ENCODE peak calls at places on chromosomes 11 and 22, in ten cellular contexts. One of them, this sample, is unnamed.

GRCh38 chr11:134025086-134025437 is 43.8 kb upstream of the JAM3 start:
- DNase-seq in NCI-H1694: no peak
- DNase-seq in stimulated activated CD4-positive, alpha-beta T cell treated with anti-CD3 and anti-CD28 coated beads, Interleukin-1b, Interleukin-23, amount 100 ng/mL, for 48 hours: no peak
- DNase-seq in NCI-H1092 treated with DMSO at 0.1 percent for 48 hours: no peak
- DNase-seq in EL: no peak
- DNase-seq in non-pigmented ciliary epithelial cell: no peak
- DNase-seq in HEK293T: no peak
- DNase-seq in cardiac fibroblast: no peak
- DNase-seq in NCI-H2171 treated with DMSO at 0.1 percent for 48 hours: no peak
- DNase-seq in Right ventricle myocardium superior: peak
- DNase-seq in this sample: peak

GRCh38 chr11:57143459-57143858 is 38.3 kb upstream of the LRRC55 start:
- DNase-seq in NCI-H1694: no peak
- DNase-seq in stimulated activated CD4-positive, alpha-beta T cell treated with anti-CD3 and anti-CD28 coated beads, Interleukin-1b, Interleukin-23, amount 100 ng/mL, for 48 hours: no peak
- DNase-seq in NCI-H1092 treated with DMSO at 0.1 percent for 48 hours: no peak
- DNase-seq in EL: no peak
- DNase-seq in non-pigmented ciliary epithelial cell: no peak
- DNase-seq in HEK293T: no peak
- DNase-seq in cardiac fibroblast: no peak
- DNase-seq in NCI-H2171 treated with DMSO at 0.1 percent for 48 hours: no peak
- DNase-seq in Right ventricle myocardium superior: no peak
- DNase-seq in this sample: no peak

GRCh38 chr22:31082606-31083376 is 1.7 kb downstream of the SMTN start:
- DNase-seq in NCI-H1694: peak
- DNase-seq in stimulated activated CD4-positive, alpha-beta T cell treated with anti-CD3 and anti-CD28 coated beads, Interleukin-1b, Interleukin-23, amount 100 ng/mL, for 48 hours: peak
- DNase-seq in NCI-H1092 treated with DMSO at 0.1 percent for 48 hours: no peak
- DNase-seq in EL: peak
- DNase-seq in non-pigmented ciliary epithelial cell: no peak
- DNase-seq in HEK293T: peak
- DNase-seq in cardiac fibroblast: peak
- DNase-seq in NCI-H2171 treated with DMSO at 0.1 percent for 48 hours: peak
- DNase-seq in Right ventricle myocardium superior: peak
- DNase-seq in this sample: peak

GRCh38 chr11:70270877-70271634 is 566 bp downstream of the PPFIA1 start:
- DNase-seq in NCI-H1694: no peak
- DNase-seq in stimulated activated CD4-positive, alpha-beta T cell treated with anti-CD3 and anti-CD28 coated beads, Interleukin-1b, Interleukin-23, amount 100 ng/mL, for 48 hours: peak
- DNase-seq in NCI-H1092 treated with DMSO at 0.1 percent for 48 hours: no peak
- DNase-seq in EL: peak
- DNase-seq in non-pigmented ciliary epithelial cell: no peak
- DNase-seq in HEK293T: peak
- DNase-seq in cardiac fibroblast: peak
- DNase-seq in NCI-H2171 treated with DMSO at 0.1 percent for 48 hours: no peak
- DNase-seq in Right ventricle myocardium superior: peak
- DNase-seq in this sample: peak

GRCh38 chr11:123624974-123625373 is 29.4 kb downstream of the SCN3B start:
- DNase-seq in NCI-H1694: no peak
- DNase-seq in stimulated activated CD4-positive, alpha-beta T cell treated with anti-CD3 and anti-CD28 coated beads, Interleukin-1b, Interleukin-23, amount 100 ng/mL, for 48 hours: no peak
- DNase-seq in NCI-H1092 treated with DMSO at 0.1 percent for 48 hours: no peak
- DNase-seq in EL: no peak
- DNase-seq in non-pigmented ciliary epithelial cell: no peak
- DNase-seq in HEK293T: no peak
- DNase-seq in cardiac fibroblast: peak
- DNase-seq in NCI-H2171 treated with DMSO at 0.1 percent for 48 hours: no peak
- DNase-seq in Right ventricle myocardium superior: no peak
- DNase-seq in this sample: no peak

GRCh38 chr11:69791266-69791665 is 16.1 kb upstream of the FGF4 start:
- DNase-seq in NCI-H1694: no peak
- DNase-seq in stimulated activated CD4-positive, alpha-beta T cell treated with anti-CD3 and anti-CD28 coated beads, Interleukin-1b, Interleukin-23, amount 100 ng/mL, for 48 hours: no peak
- DNase-seq in NCI-H1092 treated with DMSO at 0.1 percent for 48 hours: no peak
- DNase-seq in EL: peak
- DNase-seq in non-pigmented ciliary epithelial cell: no peak
- DNase-seq in HEK293T: no peak
- DNase-seq in cardiac fibroblast: peak
- DNase-seq in NCI-H2171 treated with DMSO at 0.1 percent for 48 hours: no peak
- DNase-seq in Right ventricle myocardium superior: no peak
- DNase-seq in this sample: no peak

GRCh38 chr11:123063396-123064267 is 1.7 kb upstream of the HSPA8 start:
- DNase-seq in NCI-H1694: peak
- DNase-seq in stimulated activated CD4-positive, alpha-beta T cell treated with anti-CD3 and anti-CD28 coated beads, Interleukin-1b, Interleukin-23, amount 100 ng/mL, for 48 hours: no peak
- DNase-seq in NCI-H1092 treated with DMSO at 0.1 percent for 48 hours: peak
- DNase-seq in EL: peak
- DNase-seq in non-pigmented ciliary epithelial cell: no peak
- DNase-seq in HEK293T: no peak
- DNase-seq in cardiac fibroblast: peak
- DNase-seq in NCI-H2171 treated with DMSO at 0.1 percent for 48 hours: peak
- DNase-seq in Right ventricle myocardium superior: no peak
- DNase-seq in this sample: peak

GRCh38 chr11:28529540-28530410 is 421.6 kb downstream of the METTL15 start:
- DNase-seq in NCI-H1694: peak
- DNase-seq in stimulated activated CD4-positive, alpha-beta T cell treated with anti-CD3 and anti-CD28 coated beads, Interleukin-1b, Interleukin-23, amount 100 ng/mL, for 48 hours: no peak
- DNase-seq in NCI-H1092 treated with DMSO at 0.1 percent for 48 hours: peak
- DNase-seq in EL: peak
- DNase-seq in non-pigmented ciliary epithelial cell: peak
- DNase-seq in HEK293T: peak
- DNase-seq in cardiac fibroblast: peak
- DNase-seq in NCI-H2171 treated with DMSO at 0.1 percent for 48 hours: peak
- DNase-seq in Right ventricle myocardium superior: no peak
- DNase-seq in this sample: no peak

GRCh38 chr11:41497974-41498373 is 38.5 kb upstream of the LRRC4C start:
- DNase-seq in NCI-H1694: no peak
- DNase-seq in stimulated activated CD4-positive, alpha-beta T cell treated with anti-CD3 and anti-CD28 coated beads, Interleukin-1b, Interleukin-23, amount 100 ng/mL, for 48 hours: no peak
- DNase-seq in NCI-H1092 treated with DMSO at 0.1 percent for 48 hours: no peak
- DNase-seq in EL: no peak
- DNase-seq in non-pigmented ciliary epithelial cell: no peak
- DNase-seq in HEK293T: no peak
- DNase-seq in cardiac fibroblast: peak
- DNase-seq in NCI-H2171 treated with DMSO at 0.1 percent for 48 hours: no peak
- DNase-seq in Right ventricle myocardium superior: no peak
- DNase-seq in this sample: no peak

GRCh38 chr11:122808494-122808893 is 29.8 kb upstream of the CRTAM start:
- DNase-seq in NCI-H1694: no peak
- DNase-seq in stimulated activated CD4-positive, alpha-beta T cell treated with anti-CD3 and anti-CD28 coated beads, Interleukin-1b, Interleukin-23, amount 100 ng/mL, for 48 hours: no peak
- DNase-seq in NCI-H1092 treated with DMSO at 0.1 percent for 48 hours: no peak
- DNase-seq in EL: peak
- DNase-seq in non-pigmented ciliary epithelial cell: peak
- DNase-seq in HEK293T: no peak
- DNase-seq in cardiac fibroblast: peak
- DNase-seq in NCI-H2171 treated with DMSO at 0.1 percent for 48 hours: no peak
- DNase-seq in Right ventricle myocardium superior: no peak
- DNase-seq in this sample: no peak

GRCh38 chr11:116691779-116692178 is 81.0 kb downstream of the BUD13 start:
- DNase-seq in NCI-H1694: no peak
- DNase-seq in stimulated activated CD4-positive, alpha-beta T cell treated with anti-CD3 and anti-CD28 coated beads, Interleukin-1b, Interleukin-23, amount 100 ng/mL, for 48 hours: peak
- DNase-seq in NCI-H1092 treated with DMSO at 0.1 percent for 48 hours: peak
- DNase-seq in EL: peak
- DNase-seq in non-pigmented ciliary epithelial cell: no peak
- DNase-seq in HEK293T: peak
- DNase-seq in cardiac fibroblast: peak
- DNase-seq in NCI-H2171 treated with DMSO at 0.1 percent for 48 hours: peak
- DNase-seq in Right ventricle myocardium superior: no peak
- DNase-seq in this sample: no peak

GRCh38 chr11:20162824-20163777 is 2.8 kb upstream of the DBX1 start:
- DNase-seq in NCI-H1694: no peak
- DNase-seq in stimulated activated CD4-positive, alpha-beta T cell treated with anti-CD3 and anti-CD28 coated beads, Interleukin-1b, Interleukin-23, amount 100 ng/mL, for 48 hours: no peak
- DNase-seq in NCI-H1092 treated with DMSO at 0.1 percent for 48 hours: peak
- DNase-seq in EL: peak
- DNase-seq in non-pigmented ciliary epithelial cell: no peak
- DNase-seq in HEK293T: no peak
- DNase-seq in cardiac fibroblast: peak
- DNase-seq in NCI-H2171 treated with DMSO at 0.1 percent for 48 hours: no peak
- DNase-seq in Right ventricle myocardium superior: no peak
- DNase-seq in this sample: no peak